ENCODE peak calls at places on chromosomes 7 and 10, in four cellular contexts. M, I, V and H are unnamed samples.

GRCh38 chr10:5479481-5480161 is 19.7 kb downstream of the CALML5 start:
- DNase-seq in V (no peak), M (no peak), I (no peak), H (no peak)

GRCh38 chr7:91636129-91636724 is 244.3 kb downstream of the MTERF1 start:
- DNase-seq in V (peak; percentile 32), I (peak; percentile 5), M (peak; percentile 82), H (no peak)

GRCh38 chr7:149529136-149529718 is 31.6 kb upstream of the ZNF746 start:
- DNase-seq in I (no peak), V (peak; percentile 36), M (peak; percentile 41), H (no peak)

GRCh38 chr10:122252805-122253204 is 18.3 kb upstream of the BTBD16 start:
- DNase-seq in M (no peak), I (no peak), V (no peak), H (peak; percentile 22)

GRCh38 chr7:134212576-134213546 is 85.7 kb downstream of the LRGUK start:
- DNase-seq in M (no peak), V (no peak), I (no peak), H (no peak)

GRCh38 chr10:72353028-72353962 is 1.4 kb downstream of the DNAJB12 start:
- DNase-seq in I (no peak), M (peak; percentile 58), V (no peak), H (no peak)

GRCh38 chr10:31677198-31678138 is 251.2 kb downstream of the ARHGAP12 start:
- DNase-seq in V (no peak), I (no peak), M (peak; percentile 85), H (no peak)

GRCh38 chr7:150412518-150413247 is 33.6 kb downstream of the ZNF775 start:
- DNase-seq in V (no peak), I (no peak), M (no peak), H (no peak)

GRCh38 chr7:47576031-47576908 is 5.6 kb downstream of the TNS3 start:
- DNase-seq in I (no peak), M (no peak), V (peak; percentile 51), H (no peak)

GRCh38 chr10:34667177-34667576 is 147.9 kb downstream of the PARD3 start:
- DNase-seq in I (no peak), M (no peak), V (no peak), H (no peak)

DNA sequence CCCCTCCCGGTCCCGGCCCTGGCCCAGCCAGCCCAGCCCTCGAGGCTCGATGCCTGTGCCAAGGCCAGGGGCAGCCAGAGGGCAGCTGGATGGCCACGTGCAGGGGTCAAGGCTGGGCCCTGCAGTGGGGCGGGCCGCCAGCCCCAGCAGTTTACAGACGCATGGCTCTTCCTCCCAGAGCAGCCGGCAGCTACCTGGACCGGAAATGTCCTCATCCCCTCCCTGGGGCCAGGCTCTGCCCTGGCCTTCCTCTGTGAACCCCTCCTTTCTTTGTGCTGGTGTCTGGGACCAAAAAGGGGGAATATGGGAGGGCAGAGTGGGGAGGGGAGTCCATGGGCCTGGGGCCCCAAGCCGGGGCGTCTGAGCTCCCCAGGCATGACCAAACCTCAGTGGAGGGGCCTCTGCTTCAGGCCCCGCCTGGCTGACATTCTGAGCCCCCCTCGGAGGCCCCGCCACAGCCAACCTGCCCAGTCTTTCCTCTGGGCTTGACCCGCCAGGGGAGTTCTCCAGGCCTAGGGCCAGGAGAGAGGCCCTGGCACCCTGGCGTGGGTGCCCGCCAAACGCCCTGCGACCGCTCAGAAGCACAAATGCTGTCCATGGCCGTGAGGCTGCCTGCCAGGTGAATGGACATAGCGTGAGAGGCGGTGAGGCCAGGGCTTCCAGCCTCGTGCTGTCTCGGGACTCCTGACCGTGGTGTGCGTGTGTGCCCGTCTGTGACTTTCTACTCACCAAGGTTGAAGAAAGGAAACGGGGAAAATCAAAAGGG is 24.7 kb upstream of the AMZ1 start:
- DNase-seq in V (no peak), M (no peak), I (no peak), H (peak; percentile 83)
- TF ChIP-seq POLR2AphosphoS5 in V (peak; percentile 23), M (peak; percentile 0), I (no peak), H (peak; percentile 73)

GRCh38 chr7:52897708-52898107 is 137.7 kb upstream of the POM121L12 start:
- DNase-seq in I (no peak), V (no peak), M (no peak), H (no peak)
- H3K4me3 ChIP-seq in I (no peak overlapping the region), V (no peak overlapping the region), M (no peak overlapping the region), H (no peak overlapping the region)

DNA sequence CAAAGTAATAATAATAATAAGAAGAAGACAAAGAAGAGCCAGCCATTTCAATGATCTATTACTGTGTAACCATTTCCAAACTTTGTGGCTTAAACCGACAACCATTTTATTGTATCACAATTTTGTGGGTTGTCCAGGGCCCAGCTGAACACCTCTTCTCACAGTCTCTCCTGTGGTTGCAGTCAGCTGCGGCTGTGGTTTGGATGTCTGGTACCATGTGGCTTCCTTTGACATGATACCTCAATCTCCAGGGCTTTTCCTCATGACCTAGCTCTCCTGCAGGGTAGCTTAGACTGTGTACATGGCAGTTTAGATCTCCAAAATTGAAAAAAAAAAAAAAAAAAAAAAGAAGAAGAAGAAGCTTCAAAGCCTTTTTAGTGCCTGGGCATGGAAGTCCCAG is 72.6 kb upstream of the NFKB2 start:
- DNase-seq in I (no peak), M (no peak), V (no peak), H (no peak)
- TF ChIP-seq POLR2AphosphoS5 in I (no peak), M (no peak), V (no peak), H (no peak)

GRCh38 chr7:28649189-28649588 is 236.9 kb downstream of the CREB5 start:
- DNase-seq in I (no peak), V (no peak), M (no peak), H (no peak)
- H3K4me3 ChIP-seq in I (no peak overlapping the region), V (no peak overlapping the region), M (no peak overlapping the region), H (no peak overlapping the region)

GRCh38 chr10:97321807-97322195 is 2.7 kb downstream of the FRAT1 start:
- DNase-seq in I (no peak), V (no peak), M (peak; percentile 62), H (no peak)
- TF ChIP-seq POLR2AphosphoS5 in I (no peak), V (no peak), M (no peak), H (no peak)

DNA sequence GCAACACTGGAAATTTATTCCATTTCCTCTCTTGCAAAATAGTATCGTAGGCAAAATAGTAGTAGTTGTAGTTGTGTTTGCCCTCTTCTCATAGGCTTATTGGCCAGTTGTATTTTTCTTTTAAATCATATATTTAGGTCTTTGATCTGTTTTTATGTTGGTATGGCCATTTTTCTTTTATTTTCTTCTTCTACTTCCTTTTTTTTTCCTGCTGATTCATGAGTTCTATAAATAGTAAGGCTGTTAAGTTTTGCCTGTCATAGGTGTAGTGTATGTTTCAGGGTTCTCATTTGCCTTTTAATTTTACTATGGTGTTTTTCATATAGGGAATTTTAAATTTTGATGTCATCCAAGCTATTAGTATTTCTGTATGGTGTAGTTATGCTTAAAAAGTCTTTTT is 25.4 kb upstream of the MRC1 start:
- DNase-seq in M (no peak), I (no peak), V (no peak), H (no peak)
- H3K4me3 ChIP-seq in M (no peak overlapping the region), I (no peak overlapping the region), V (no peak overlapping the region), H (no peak overlapping the region)

DNA sequence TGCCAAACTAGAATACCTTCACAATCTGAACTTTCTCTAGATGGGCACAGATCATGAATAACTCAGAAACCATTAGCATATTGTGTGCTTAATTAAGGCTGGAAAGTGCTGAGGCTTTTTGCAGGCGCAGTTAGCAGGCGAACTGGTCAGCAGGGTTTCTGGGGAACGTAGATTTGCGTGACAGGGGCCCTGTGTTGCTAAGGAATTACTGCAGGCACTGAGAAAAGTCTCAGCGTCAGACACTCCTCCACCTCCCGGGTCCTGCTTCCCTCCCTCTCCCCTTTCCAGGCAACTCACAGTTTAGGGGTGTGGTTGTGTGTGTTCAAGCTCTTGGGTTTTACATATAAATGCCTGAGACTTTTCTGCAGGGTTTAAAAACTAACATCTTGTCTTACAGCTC is 2.2 kb downstream of the MAP3K8 start:
- DNase-seq in M (peak; percentile 81), I (no peak), V (no peak), H (no peak)
- TF ChIP-seq POLR2AphosphoS5 in M (no peak), I (no peak), V (no peak), H (no peak)

GRCh38 chr7:50467817-50468610 is 17.9 kb upstream of the FIGNL1 start:
- DNase-seq in M (peak; percentile 91), I (peak; percentile 58), V (peak; percentile 52), H (peak; percentile 94)
- H3K4me3 ChIP-seq in M (peak overlapping the region; percentile 22), I (no peak overlapping the region), V (no peak overlapping the region), H (no peak overlapping the region)

DNA sequence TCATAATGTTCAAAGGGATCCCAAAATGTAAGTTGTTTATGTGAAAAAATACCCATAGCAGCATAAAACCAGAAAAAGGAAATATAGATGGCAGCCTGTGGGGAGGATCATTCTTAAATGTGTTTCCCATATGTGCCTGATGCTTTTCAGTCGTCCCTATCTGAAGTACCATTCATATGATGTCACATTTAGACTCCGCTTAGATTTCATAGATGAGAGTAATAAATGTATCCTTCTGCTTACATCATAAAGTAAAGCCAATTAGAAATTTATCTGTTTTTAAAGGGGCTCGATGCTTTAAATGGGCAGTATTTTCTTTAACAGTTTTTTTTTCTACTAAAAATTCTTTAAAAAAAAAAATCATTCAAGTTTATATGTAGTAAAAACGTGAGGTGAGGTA is 136.1 kb downstream of the KAT6B start:
- DNase-seq in M (no peak), V (no peak), I (no peak), H (no peak)
- TF ChIP-seq POLR2AphosphoS5 in M (no peak), V (no peak), I (no peak), H (no peak)